ENCODE peak calls at places on chromosomes 13 and 19, in seven cellular contexts. One of them, this sample, is unnamed.

GRCh38 chr19:28917661-28918060 is 295.3 kb downstream of the UQCRFS1 start:
- DNase-seq in upper lobe of left lung: no peak
- DNase-seq in neural crest cell: no peak
- DNase-seq in activated CD8-positive, alpha-beta T cell treated with anti-CD3 and anti-CD28 coated beads for 36 hours: no peak
- DNase-seq in uterus: no peak
- DNase-seq in AG09319: no peak
- DNase-seq in cardiac fibroblast: no peak
- DNase-seq in this sample: no peak

GRCh38 chr13:105177265-105177900 is 1358.1 kb downstream of the EFNB2 start:
- DNase-seq in upper lobe of left lung: no peak
- DNase-seq in neural crest cell: no peak
- DNase-seq in activated CD8-positive, alpha-beta T cell treated with anti-CD3 and anti-CD28 coated beads for 36 hours: no peak
- DNase-seq in uterus: no peak
- DNase-seq in AG09319: no peak
- DNase-seq in cardiac fibroblast: no peak
- DNase-seq in this sample: peak; percentile 43

GRCh38 chr19:15595069-15595468 is 19.9 kb upstream of the CYP4F8 start:
- DNase-seq in upper lobe of left lung: no peak
- DNase-seq in neural crest cell: no peak
- DNase-seq in activated CD8-positive, alpha-beta T cell treated with anti-CD3 and anti-CD28 coated beads for 36 hours: no peak
- DNase-seq in uterus: no peak
- DNase-seq in AG09319: no peak
- DNase-seq in cardiac fibroblast: no peak
- DNase-seq in this sample: no peak

GRCh38 chr13:32902898-32903297 is 113.3 kb upstream of the KL start:
- DNase-seq in upper lobe of left lung: no peak
- DNase-seq in neural crest cell: no peak
- DNase-seq in activated CD8-positive, alpha-beta T cell treated with anti-CD3 and anti-CD28 coated beads for 36 hours: no peak
- DNase-seq in uterus: peak; percentile 39
- DNase-seq in AG09319: no peak
- DNase-seq in cardiac fibroblast: peak; percentile 60
- DNase-seq in this sample: no peak

GRCh38 chr19:7685546-7686445 is 5.2 kb downstream of the TRAPPC5 start:
- DNase-seq in upper lobe of left lung: no peak
- DNase-seq in neural crest cell: peak; percentile 37
- DNase-seq in activated CD8-positive, alpha-beta T cell treated with anti-CD3 and anti-CD28 coated beads for 36 hours: no peak
- DNase-seq in uterus: no peak
- DNase-seq in AG09319: no peak
- DNase-seq in cardiac fibroblast: no peak
- DNase-seq in this sample: no peak

GRCh38 chr19:55441692-55442321 is 1.3 kb downstream of the SHISA7 start:
- DNase-seq in upper lobe of left lung: no peak
- DNase-seq in neural crest cell: no peak
- DNase-seq in activated CD8-positive, alpha-beta T cell treated with anti-CD3 and anti-CD28 coated beads for 36 hours: no peak
- DNase-seq in uterus: no peak
- DNase-seq in AG09319: no peak
- DNase-seq in cardiac fibroblast: no peak
- DNase-seq in this sample: no peak

GRCh38 chr13:106133025-106133424 is 402.4 kb downstream of the EFNB2 start:
- DNase-seq in upper lobe of left lung: no peak
- DNase-seq in neural crest cell: no peak
- DNase-seq in activated CD8-positive, alpha-beta T cell treated with anti-CD3 and anti-CD28 coated beads for 36 hours: no peak
- DNase-seq in uterus: no peak
- DNase-seq in AG09319: no peak
- DNase-seq in cardiac fibroblast: peak; percentile 78
- DNase-seq in this sample: no peak

GRCh38 chr19:52923782-52924593 is 760 bp upstream of the ZNF888 start:
- DNase-seq in upper lobe of left lung: peak; percentile 90
- DNase-seq in neural crest cell: no peak
- DNase-seq in activated CD8-positive, alpha-beta T cell treated with anti-CD3 and anti-CD28 coated beads for 36 hours: no peak
- DNase-seq in uterus: peak; percentile 38
- DNase-seq in AG09319: no peak
- DNase-seq in cardiac fibroblast: peak; percentile 14
- DNase-seq in this sample: peak; percentile 84

GRCh38 chr19:49836176-49837008 is 14.6 kb upstream of the PTOV1 start:
- DNase-seq in upper lobe of left lung: no peak
- DNase-seq in neural crest cell: no peak
- DNase-seq in activated CD8-positive, alpha-beta T cell treated with anti-CD3 and anti-CD28 coated beads for 36 hours: no peak
- DNase-seq in uterus: no peak
- DNase-seq in AG09319: no peak
- DNase-seq in cardiac fibroblast: no peak
- DNase-seq in this sample: no peak

GRCh38 chr13:110521946-110522345 is 39.6 kb downstream of the RAB20 start:
- DNase-seq in upper lobe of left lung: peak; percentile 91
- DNase-seq in neural crest cell: no peak
- DNase-seq in activated CD8-positive, alpha-beta T cell treated with anti-CD3 and anti-CD28 coated beads for 36 hours: no peak
- DNase-seq in uterus: no peak
- DNase-seq in AG09319: no peak
- DNase-seq in cardiac fibroblast: peak; percentile 58
- DNase-seq in this sample: peak; percentile 83

GRCh38 chr19:17835182-17836006 is 12.4 kb downstream of the JAK3 start:
- DNase-seq in upper lobe of left lung: no peak
- DNase-seq in neural crest cell: no peak
- DNase-seq in activated CD8-positive, alpha-beta T cell treated with anti-CD3 and anti-CD28 coated beads for 36 hours: no peak
- DNase-seq in uterus: no peak
- DNase-seq in AG09319: no peak
- DNase-seq in cardiac fibroblast: peak; percentile 67
- DNase-seq in this sample: no peak

GRCh38 chr19:407501-408440 is 1.2 kb downstream of the C2CD4C start:
- DNase-seq in upper lobe of left lung: peak; percentile 12
- DNase-seq in neural crest cell: no peak
- DNase-seq in activated CD8-positive, alpha-beta T cell treated with anti-CD3 and anti-CD28 coated beads for 36 hours: no peak
- DNase-seq in uterus: no peak
- DNase-seq in AG09319: no peak
- DNase-seq in cardiac fibroblast: no peak
- DNase-seq in this sample: peak; percentile 42

GRCh38 chr13:20473888-20474287 is 51.8 kb downstream of the CRYL1 start:
- DNase-seq in upper lobe of left lung: no peak
- DNase-seq in neural crest cell: no peak
- DNase-seq in activated CD8-positive, alpha-beta T cell treated with anti-CD3 and anti-CD28 coated beads for 36 hours: no peak
- DNase-seq in uterus: no peak
- DNase-seq in AG09319: no peak
- DNase-seq in cardiac fibroblast: no peak
- DNase-seq in this sample: no peak

GRCh38 chr19:8052464-8052859 is at the start of gene CCL25:
- DNase-seq in upper lobe of left lung: no peak
- DNase-seq in neural crest cell: no peak
- DNase-seq in activated CD8-positive, alpha-beta T cell treated with anti-CD3 and anti-CD28 coated beads for 36 hours: no peak
- DNase-seq in uterus: no peak
- DNase-seq in AG09319: no peak
- DNase-seq in cardiac fibroblast: no peak
- DNase-seq in this sample: no peak

GRCh38 chr13:104111031-104111430 is 1044.8 kb upstream of the SLC10A2 start:
- DNase-seq in upper lobe of left lung: no peak
- DNase-seq in neural crest cell: no peak
- DNase-seq in activated CD8-positive, alpha-beta T cell treated with anti-CD3 and anti-CD28 coated beads for 36 hours: no peak
- DNase-seq in uterus: no peak
- DNase-seq in AG09319: no peak
- DNase-seq in cardiac fibroblast: peak; percentile 26
- DNase-seq in this sample: no peak

GRCh38 chr19:5697022-5697889 is 7.2 kb downstream of the RPL36 start:
- DNase-seq in upper lobe of left lung: no peak
- DNase-seq in neural crest cell: no peak
- DNase-seq in activated CD8-positive, alpha-beta T cell treated with anti-CD3 and anti-CD28 coated beads for 36 hours: no peak
- DNase-seq in uterus: no peak
- DNase-seq in AG09319: no peak
- DNase-seq in cardiac fibroblast: no peak
- DNase-seq in this sample: no peak

GRCh38 chr19:57233207-57233606 is 2.4 kb downstream of the AURKC start:
- DNase-seq in upper lobe of left lung: no peak
- DNase-seq in neural crest cell: no peak
- DNase-seq in activated CD8-positive, alpha-beta T cell treated with anti-CD3 and anti-CD28 coated beads for 36 hours: no peak
- DNase-seq in uterus: no peak
- DNase-seq in AG09319: no peak
- DNase-seq in cardiac fibroblast: no peak
- DNase-seq in this sample: no peak

GRCh38 chr19:17557461-17557860 is 2.0 kb downstream of the COLGALT1 start:
- DNase-seq in upper lobe of left lung: peak; percentile 72
- DNase-seq in neural crest cell: no peak
- DNase-seq in activated CD8-positive, alpha-beta T cell treated with anti-CD3 and anti-CD28 coated beads for 36 hours: no peak
- DNase-seq in uterus: no peak
- DNase-seq in AG09319: no peak
- DNase-seq in cardiac fibroblast: no peak
- DNase-seq in this sample: peak; percentile 85

GRCh38 chr13:31895687-31896086 is 135.9 kb upstream of the FRY start:
- DNase-seq in upper lobe of left lung: no peak
- DNase-seq in neural crest cell: no peak
- DNase-seq in activated CD8-positive, alpha-beta T cell treated with anti-CD3 and anti-CD28 coated beads for 36 hours: no peak
- DNase-seq in uterus: no peak
- DNase-seq in AG09319: no peak
- DNase-seq in cardiac fibroblast: no peak
- DNase-seq in this sample: no peak
- TF ChIP-seq CTCF in upper lobe of left lung: no peak
- TF ChIP-seq CTCF in neural crest cell: no peak
- TF ChIP-seq CTCF in activated CD8-positive, alpha-beta T cell treated with anti-CD3 and anti-CD28 coated beads for 36 hours: no peak
- TF ChIP-seq CTCF in uterus: no peak
- TF ChIP-seq CTCF in AG09319: no peak
- TF ChIP-seq CTCF in cardiac fibroblast: no peak
- TF ChIP-seq CTCF in this sample: no peak

DNA sequence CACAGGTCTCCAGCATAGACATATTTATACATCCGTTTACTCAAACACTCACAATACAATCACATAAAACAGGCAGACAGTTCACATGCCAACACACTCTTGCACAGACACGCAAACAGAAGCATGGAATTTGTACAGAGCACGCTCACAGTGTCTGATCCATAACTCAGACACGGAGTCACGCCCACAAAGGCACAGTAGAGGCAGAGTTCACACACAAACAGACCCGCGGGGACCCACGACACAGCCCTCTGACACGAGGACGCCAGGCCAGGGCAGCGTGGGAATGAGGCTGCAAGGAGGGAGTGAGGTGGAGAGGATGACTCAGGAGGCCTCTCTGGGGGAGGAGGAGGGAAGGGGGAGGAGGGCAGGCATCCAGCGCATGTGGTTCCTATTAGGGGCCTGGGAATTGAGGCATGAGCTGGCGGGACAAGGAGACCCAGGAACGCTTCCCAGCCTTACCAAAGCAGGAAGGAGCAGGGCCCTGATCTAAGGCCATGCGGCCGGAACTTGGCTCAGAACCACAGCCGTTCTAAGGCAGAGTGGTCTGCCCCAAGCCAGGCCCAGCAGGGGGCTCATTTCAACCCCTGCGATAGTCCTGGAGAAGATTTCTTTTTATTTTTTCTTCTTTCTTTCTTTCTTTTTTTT is 9.1 kb upstream of the OLFM2 start:
- DNase-seq in upper lobe of left lung: peak; percentile 27
- DNase-seq in neural crest cell: no peak
- DNase-seq in activated CD8-positive, alpha-beta T cell treated with anti-CD3 and anti-CD28 coated beads for 36 hours: no peak
- DNase-seq in uterus: peak; percentile 98
- DNase-seq in AG09319: peak; percentile 98
- DNase-seq in cardiac fibroblast: peak; percentile 99
- DNase-seq in this sample: no peak
- TF ChIP-seq CTCF in upper lobe of left lung: no peak
- TF ChIP-seq CTCF in neural crest cell: no peak
- TF ChIP-seq CTCF in activated CD8-positive, alpha-beta T cell treated with anti-CD3 and anti-CD28 coated beads for 36 hours: no peak
- TF ChIP-seq CTCF in uterus: no peak
- TF ChIP-seq CTCF in AG09319: peak; percentile 26
- TF ChIP-seq CTCF in cardiac fibroblast: no peak
- TF ChIP-seq CTCF in this sample: no peak

DNA sequence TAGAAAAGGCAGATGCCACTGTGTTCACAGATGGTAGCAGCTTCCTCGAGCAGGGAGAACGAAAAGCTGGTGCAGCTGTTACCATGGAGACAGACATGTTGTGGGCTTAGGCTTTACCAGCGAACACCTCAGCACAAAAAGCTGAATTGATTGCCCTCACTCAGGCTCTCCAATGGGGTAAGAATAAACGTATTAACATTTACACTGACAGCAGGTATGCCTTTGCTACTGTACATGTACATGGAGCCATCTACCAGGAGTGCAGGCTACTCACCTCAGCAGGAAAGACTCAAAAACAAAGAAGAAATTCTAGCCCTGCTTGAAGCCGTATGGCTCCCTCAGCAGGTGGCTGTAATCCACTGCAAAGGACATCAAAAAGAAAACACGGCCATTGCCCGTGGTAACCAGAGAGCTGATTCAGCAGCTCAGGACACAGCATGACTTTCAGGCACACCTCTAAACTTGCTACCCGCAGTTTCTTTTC is 197.7 kb downstream of the ZNF737 start:
- DNase-seq in upper lobe of left lung: no peak
- DNase-seq in neural crest cell: no peak
- DNase-seq in activated CD8-positive, alpha-beta T cell treated with anti-CD3 and anti-CD28 coated beads for 36 hours: no peak
- DNase-seq in uterus: no peak
- DNase-seq in AG09319: no peak
- DNase-seq in cardiac fibroblast: no peak
- DNase-seq in this sample: no peak
- TF ChIP-seq CTCF in upper lobe of left lung: no peak
- TF ChIP-seq CTCF in neural crest cell: no peak
- TF ChIP-seq CTCF in activated CD8-positive, alpha-beta T cell treated with anti-CD3 and anti-CD28 coated beads for 36 hours: no peak
- TF ChIP-seq CTCF in uterus: no peak
- TF ChIP-seq CTCF in AG09319: no peak
- TF ChIP-seq CTCF in cardiac fibroblast: no peak
- TF ChIP-seq CTCF in this sample: no peak

DNA sequence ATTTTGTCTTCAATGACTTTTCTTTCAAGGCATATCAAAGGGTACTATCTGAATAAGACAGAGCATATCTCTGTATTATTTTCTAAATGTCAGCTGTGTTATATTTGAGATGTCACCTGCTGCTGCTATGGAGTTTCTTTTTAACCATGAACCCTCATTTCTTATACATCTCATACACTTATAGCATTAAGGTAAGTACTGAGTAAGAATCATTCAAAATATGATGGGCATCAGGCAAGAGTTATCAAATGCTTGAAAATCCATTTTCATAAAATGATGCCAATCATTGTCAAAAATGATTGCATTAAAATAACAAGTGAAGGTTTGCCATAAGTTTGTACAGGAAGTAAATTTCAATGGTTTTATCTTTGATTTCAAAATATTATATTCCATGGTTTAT is 2005.0 kb upstream of the PCDH20 start:
- DNase-seq in upper lobe of left lung: no peak
- DNase-seq in neural crest cell: no peak
- DNase-seq in activated CD8-positive, alpha-beta T cell treated with anti-CD3 and anti-CD28 coated beads for 36 hours: no peak
- DNase-seq in uterus: no peak
- DNase-seq in AG09319: no peak
- DNase-seq in cardiac fibroblast: no peak
- DNase-seq in this sample: no peak
- TF ChIP-seq CTCF in upper lobe of left lung: no peak
- TF ChIP-seq CTCF in neural crest cell: no peak
- TF ChIP-seq CTCF in activated CD8-positive, alpha-beta T cell treated with anti-CD3 and anti-CD28 coated beads for 36 hours: no peak
- TF ChIP-seq CTCF in uterus: no peak
- TF ChIP-seq CTCF in AG09319: no peak
- TF ChIP-seq CTCF in cardiac fibroblast: no peak
- TF ChIP-seq CTCF in this sample: no peak

DNA sequence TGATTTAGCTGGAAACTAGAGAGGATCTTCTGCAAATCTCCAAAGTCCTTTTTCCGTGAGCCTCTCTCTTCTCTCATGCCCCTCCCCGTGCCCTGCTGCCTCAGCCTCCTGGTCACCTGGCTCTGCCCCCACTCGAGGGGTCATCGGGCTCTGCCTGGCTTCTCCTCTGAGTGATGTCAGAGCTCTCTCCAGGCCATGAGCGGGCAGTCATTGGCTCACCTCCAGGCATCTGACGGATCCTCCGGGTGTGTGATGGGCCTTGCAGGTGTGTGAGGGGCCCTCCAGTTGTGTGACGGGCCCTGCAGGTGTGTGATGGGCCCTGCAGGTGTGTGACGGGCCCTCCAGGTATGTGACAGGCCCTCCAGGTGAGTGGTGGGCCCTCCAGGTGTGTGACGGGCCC is 10.3 kb upstream of the GAS6 start:
- DNase-seq in upper lobe of left lung: no peak
- DNase-seq in neural crest cell: no peak
- DNase-seq in activated CD8-positive, alpha-beta T cell treated with anti-CD3 and anti-CD28 coated beads for 36 hours: no peak
- DNase-seq in uterus: no peak
- DNase-seq in AG09319: no peak
- DNase-seq in cardiac fibroblast: no peak
- DNase-seq in this sample: no peak
- TF ChIP-seq CTCF in upper lobe of left lung: no peak
- TF ChIP-seq CTCF in neural crest cell: no peak
- TF ChIP-seq CTCF in activated CD8-positive, alpha-beta T cell treated with anti-CD3 and anti-CD28 coated beads for 36 hours: no peak
- TF ChIP-seq CTCF in uterus: no peak
- TF ChIP-seq CTCF in AG09319: no peak
- TF ChIP-seq CTCF in cardiac fibroblast: no peak
- TF ChIP-seq CTCF in this sample: no peak